ENCODE peak calls at places on chromosomes 2 and 18, in five cellular contexts. J is fibroblast of the aortic adventitia, L is stomach, I is Peyer's patch, K is transverse colon. D is an unnamed sample.

GRCh38 chr2:171069286-171069956 is 91.3 kb downstream of the TLK1 start:
- DNase-seq in I (no peak), L (no peak), J (peak), K (no peak), D (no peak)

GRCh38 chr2:180046202-180046601 is 39.1 kb upstream of the CWC22 start:
- DNase-seq in I (no peak), K (no peak), L (no peak), J (no peak), D (no peak)

GRCh38 chr18:61085751-61086150 is 247.5 kb upstream of the CDH20 start:
- DNase-seq in L (no peak), I (no peak), K (no peak), J (no peak), D (no peak)

GRCh38 chr2:188292446-188293239 is 969 bp downstream of the GULP1 start:
- DNase-seq in L (peak), K (peak), I (peak), J (peak), D (no peak)

GRCh38 chr2:233871432-233871831 is 3.2 kb upstream of the MSL3B start:
- DNase-seq in I (no peak), K (no peak), J (no peak), L (no peak), D (no peak)

GRCh38 chr18:2555895-2556294 is 15.4 kb downstream of the METTL4 start:
- DNase-seq in L (no peak), I (no peak), K (no peak), J (no peak), D (no peak)

GRCh38 chr2:196230051-196230450 is 58.7 kb upstream of the STK17B start:
- DNase-seq in K (peak), J (no peak), I (peak), L (peak), D (no peak)

GRCh38 chr2:72041638-72042111 is 106.0 kb downstream of the CYP26B1 start:
- DNase-seq in K (no peak), I (no peak), J (no peak), L (no peak), D (no peak)

GRCh38 chr18:32072321-32072720 is 19.4 kb upstream of the RNF138 start:
- DNase-seq in L (no peak), K (no peak), I (no peak), J (peak), D (no peak)

GRCh38 chr18:62989195-62989594 is 273.9 kb downstream of the PHLPP1 start:
- DNase-seq in I (no peak), J (no peak), K (no peak), L (no peak), D (no peak)

GRCh38 chr2:16005819-16006536 is 65.6 kb downstream of the MYCN start:
- DNase-seq in J (no peak), L (peak), K (peak), I (peak), D (no peak)

GRCh38 chr2:100708333-100708732 is 111.6 kb upstream of the NPAS2 start:
- DNase-seq in J (no peak), L (no peak), I (no peak), K (no peak), D (no peak)

GRCh38 chr2:28590496-28591301 is 94.8 kb downstream of the PLB1 start:
- DNase-seq in I (no peak), K (no peak), L (no peak), J (no peak), D (no peak)

GRCh38 chr2:221463235-221463896 is 108.7 kb downstream of the EPHA4 start:
- DNase-seq in K (no peak), J (no peak), L (no peak), I (no peak), D (no peak)

GRCh38 chr18:55239764-55240163 is 280.5 kb upstream of the CCDC68 start:
- DNase-seq in L (no peak), K (no peak), J (no peak), I (no peak), D (no peak)

GRCh38 chr2:174485763-174486613 is 841 bp downstream of the GPR155 start:
- DNase-seq in K (peak), I (peak), L (peak), J (peak), D (peak)

GRCh38 chr2:3645745-3646389 is 12.1 kb upstream of the ALLC start:
- DNase-seq in I (no peak), J (no peak), K (no peak), L (no peak), D (no peak)

GRCh38 chr18:44510376-44510775 is 170.3 kb upstream of the SETBP1 start:
- DNase-seq in I (no peak), K (no peak), J (no peak), L (no peak), D (no peak)

GRCh38 chr2:33366473-33366872 is 110.0 kb upstream of the RASGRP3 start:
- DNase-seq in J (no peak), L (peak), K (no peak), I (no peak), D (no peak)

GRCh38 chr2:54770211-54770610 is 46.7 kb downstream of the EML6 start:
- DNase-seq in J (no peak), L (no peak), K (no peak), I (no peak), D (no peak)

GRCh38 chr2:12173271-12173942 is 427.0 kb downstream of the LPIN1 start:
- DNase-seq in I (no peak), L (no peak), J (peak), K (no peak), D (no peak)

GRCh38 chr2:27717070-27717453 is 53.4 kb downstream of the SLC4A1AP start:
- DNase-seq in K (no peak), I (no peak), L (no peak), J (no peak), D (no peak)

GRCh38 chr2:238389985-238390682 is 36.6 kb upstream of the ASB1 start:
- DNase-seq in L (peak), J (no peak), K (no peak), I (no peak), D (no peak)

GRCh38 chr18:79791141-79791972 is 6.4 kb upstream of the KCNG2 start:
- DNase-seq in K (peak), I (no peak), J (peak), L (peak), D (no peak)

GRCh38 chr2:142707318-142707717 is 170.1 kb upstream of the KYNU start:
- DNase-seq in K (no peak), I (no peak), L (no peak), J (no peak), D (no peak)
- TF ChIP-seq CTCF in K (no peak), I (no peak), L (no peak), J (no peak), D (no peak)

GRCh38 chr2:103284750-103285149 is 522.9 kb downstream of the TMEM182 start:
- DNase-seq in L (no peak), I (no peak), K (no peak), J (no peak), D (no peak)

GRCh38 chr2:103285354-103285753 is 523.5 kb downstream of the TMEM182 start:
- DNase-seq in K (no peak), L (no peak), I (no peak), J (no peak), D (no peak)

GRCh38 chr2:103292570-103293265 is 530.9 kb downstream of the TMEM182 start:
- DNase-seq in L (no peak), J (no peak), K (no peak), I (no peak), D (no peak)

GRCh38 chr2:103293266-103293583 is 531.4 kb downstream of the TMEM182 start:
- DNase-seq in K (no peak), I (no peak), L (no peak), J (no peak), D (no peak)

DNA sequence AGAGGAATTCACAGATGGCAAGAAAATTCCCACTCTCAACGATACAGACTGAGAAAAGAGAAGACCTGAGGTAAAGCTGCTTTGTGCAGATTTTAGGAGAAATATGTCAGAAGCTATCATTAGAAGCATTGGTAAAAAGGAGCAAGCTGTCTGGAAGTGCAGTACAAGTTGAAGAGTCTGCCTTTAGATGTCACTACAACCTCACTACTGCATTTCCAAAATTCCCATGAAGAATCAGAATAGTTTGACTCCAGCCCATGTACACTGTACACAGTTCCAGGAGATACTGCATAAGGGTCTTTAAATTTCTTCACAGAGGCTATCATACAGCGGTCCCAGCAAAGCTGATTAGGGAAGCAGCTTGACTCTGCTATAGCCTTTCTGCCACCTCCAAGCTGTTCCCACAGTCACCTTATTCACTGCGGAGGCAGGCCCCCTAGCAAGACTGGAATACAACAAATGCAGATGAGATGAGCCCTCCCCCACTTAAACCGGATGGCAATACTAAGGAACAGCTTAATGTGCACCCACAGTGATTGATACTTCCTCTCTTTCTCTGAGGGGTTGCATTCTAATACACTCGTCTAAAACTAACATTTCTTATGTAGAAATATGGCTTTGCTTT is 527.4 kb downstream of the TMEM182 start:
- DNase-seq in I (no peak), L (no peak), K (no peak), J (no peak), D (no peak)
- TF ChIP-seq CTCF in I (no peak), L (no peak), K (no peak), J (no peak), D (no peak)

DNA sequence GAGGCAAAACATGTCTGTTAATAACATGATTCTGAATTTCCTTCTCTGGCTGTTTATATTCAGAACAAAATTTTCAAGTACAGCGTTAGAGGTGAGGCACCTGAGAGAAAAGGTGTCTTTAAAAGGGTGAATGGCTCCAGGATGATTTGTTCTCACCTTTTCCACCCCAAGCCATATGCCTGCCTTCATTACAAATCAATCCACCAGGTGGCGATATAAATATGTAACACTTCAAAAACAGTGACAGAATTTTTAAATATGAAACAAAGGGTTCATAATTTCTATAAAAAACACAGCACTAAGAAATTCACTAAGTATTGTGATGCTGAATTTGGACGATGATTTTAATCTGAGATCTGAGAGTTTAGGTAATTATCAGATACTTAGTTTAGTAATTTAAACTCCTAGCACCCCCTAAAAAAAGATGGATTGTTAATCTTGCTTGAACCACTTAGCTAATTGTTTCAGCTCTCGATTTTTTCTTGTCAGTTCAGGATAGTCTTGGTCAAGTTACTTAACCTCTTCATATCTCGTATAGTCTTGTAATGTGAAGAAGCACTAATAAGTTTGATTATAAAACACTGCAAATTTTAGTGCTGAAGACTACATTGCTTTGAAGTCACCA is 528.8 kb downstream of the CPS1 start:
- DNase-seq in K (no peak), L (no peak), J (peak), I (no peak), D (no peak)
- TF ChIP-seq CTCF in K (peak), L (peak), J (peak), I (no peak), D (no peak)

GRCh38 chr2:127358044-127358443 is 29.7 kb downstream of the MAP3K2 start:
- DNase-seq in L (no peak), J (peak), K (no peak), I (no peak), D (no peak)

GRCh38 chr2:127356531-127356930 is 31.2 kb downstream of the MAP3K2 start:
- DNase-seq in I (no peak), J (no peak), K (no peak), L (no peak), D (no peak)

GRCh38 chr2:127351603-127352002 is 36.2 kb downstream of the MAP3K2 start:
- DNase-seq in J (no peak), L (no peak), K (no peak), I (no peak), D (no peak)

GRCh38 chr2:127358971-127359370 is 28.8 kb downstream of the MAP3K2 start:
- DNase-seq in J (no peak), I (no peak), K (no peak), L (no peak), D (no peak)

GRCh38 chr2:127355407-127356008 is 32.3 kb downstream of the MAP3K2 start:
- DNase-seq in L (no peak), I (peak), J (no peak), K (no peak), D (no peak)
- TF ChIP-seq CTCF in L (peak), I (peak), J (peak), K (peak), D (peak)

DNA sequence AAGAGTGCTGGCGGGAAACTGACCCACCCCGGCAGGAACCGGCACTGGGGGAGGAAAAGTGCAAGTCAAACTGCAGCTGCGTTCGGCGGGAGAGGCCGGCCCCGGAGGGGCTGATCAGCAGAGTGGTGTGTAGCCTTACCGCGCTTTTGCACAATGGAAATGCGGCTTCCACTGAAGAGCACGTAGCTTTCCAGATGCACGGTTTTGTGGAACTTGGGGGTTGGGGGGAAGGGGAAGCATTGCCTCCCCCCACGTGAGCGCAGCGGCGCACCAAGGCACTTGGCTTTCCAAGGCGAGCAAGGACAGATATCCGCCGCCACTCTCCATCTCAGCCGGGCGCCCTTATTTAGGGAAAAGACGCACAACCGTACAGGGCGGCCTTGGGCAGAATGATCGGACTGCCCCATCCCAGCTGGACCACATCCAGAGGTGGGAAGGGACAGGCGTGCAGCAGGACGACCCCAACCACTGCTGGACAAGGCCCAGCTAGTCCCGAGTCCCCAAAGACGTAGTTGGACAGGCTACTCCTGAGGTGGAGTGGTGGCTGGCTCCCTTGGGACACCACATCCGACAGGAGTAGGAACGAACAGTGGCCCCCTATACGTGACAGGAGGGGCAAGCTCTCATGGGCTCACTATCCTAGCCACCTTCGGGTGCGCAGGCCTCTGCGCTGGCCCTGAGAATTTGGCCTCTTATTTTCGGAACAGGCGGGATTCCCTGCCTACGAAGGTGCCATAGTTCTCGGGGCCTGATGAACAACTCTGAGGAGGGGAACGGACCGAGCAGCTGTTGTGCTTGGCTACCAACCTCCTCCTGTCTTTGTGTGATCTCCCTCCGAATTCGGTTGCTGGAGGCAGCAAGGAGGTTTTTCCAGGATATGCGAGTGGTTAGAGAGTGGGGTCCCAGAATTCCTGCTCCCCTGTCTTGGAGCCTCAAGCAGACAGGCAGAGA is 2.4 kb downstream of the FEV start:
- DNase-seq in J (no peak), K (no peak), I (no peak), L (no peak), D (no peak)
- TF ChIP-seq CTCF in J (no peak), K (no peak), I (no peak), L (no peak), D (no peak)

GRCh38 chr2:136384541-136385303 is 266.8 kb upstream of the CXCR4 start:
- DNase-seq in J (peak), L (no peak), K (peak), I (no peak), D (no peak)
- TF ChIP-seq CTCF in J (peak), L (peak), K (peak), I (peak), D (peak)

GRCh38 chr2:186241874-186242273 is 244.2 kb upstream of the ZC3H15 start:
- DNase-seq in L (no peak), K (no peak), I (no peak), J (no peak), D (no peak)
- TF ChIP-seq CTCF in L (no peak), K (no peak), I (no peak), J (no peak), D (no peak)

GRCh38 chr2:101803128-101803527 is 105.6 kb downstream of the MAP4K4 start:
- DNase-seq in J (peak), L (no peak), I (no peak), K (no peak), D (no peak)
- TF ChIP-seq CTCF in J (no peak), L (no peak), I (no peak), K (no peak), D (no peak)

GRCh38 chr2:217479626-217480025 is 523.2 kb downstream of the TNS1 start:
- DNase-seq in K (no peak), L (no peak), J (no peak), I (no peak), D (no peak)

GRCh38 chr2:217478831-217479435 is 523.9 kb downstream of the TNS1 start:
- DNase-seq in J (no peak), K (no peak), L (no peak), I (no peak), D (no peak)

GRCh38 chr2:217475101-217475500 is 527.7 kb downstream of the TNS1 start:
- DNase-seq in K (no peak), L (no peak), J (no peak), I (no peak), D (no peak)

GRCh38 chr2:217475791-217476190 is 527.0 kb downstream of the TNS1 start:
- DNase-seq in J (no peak), L (no peak), I (no peak), K (no peak), D (no peak)

DNA sequence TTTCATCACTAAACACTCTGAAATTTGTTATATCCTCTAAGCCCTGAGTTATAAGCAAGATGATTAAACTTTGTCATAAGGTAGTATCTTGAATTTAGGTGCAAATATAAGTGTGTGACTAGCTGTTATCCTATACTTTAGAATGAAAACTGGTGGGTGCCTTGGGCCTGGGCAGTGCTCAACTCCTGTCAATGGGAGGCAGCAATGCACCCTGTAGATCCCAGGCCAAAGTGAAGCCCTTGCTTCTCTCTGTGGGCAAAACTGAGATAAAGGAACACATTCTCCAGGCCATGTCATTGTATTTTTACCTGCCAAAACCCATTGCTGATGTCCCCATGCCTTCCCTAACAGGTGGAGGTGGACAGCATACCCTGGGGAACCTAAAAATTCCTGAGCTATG is 525.2 kb downstream of the TNS1 start:
- DNase-seq in J (no peak), L (no peak), K (no peak), I (no peak), D (no peak)
- TF ChIP-seq CTCF in J (no peak), L (no peak), K (no peak), I (no peak), D (no peak)

D was measured in activated B cell treated with CpG ODN at 0.5 μM for 24 hours.